ENCODE peak calls at places on chromosomes 16 and 17, in four cellular contexts. F, O, X and Q are unnamed samples.

GRCh38 chr17:37489197-37490001 is at the start of gene DUSP14:
- DNase-seq in F (peak; percentile 66), O (peak; percentile 82), X (peak; percentile 87), Q (peak; percentile 83)

GRCh38 chr16:2591476-2592240 is 53.8 kb downstream of the PDPK1 start:
- DNase-seq in F (no peak), O (no peak), X (no peak), Q (peak; percentile 38)

GRCh38 chr16:54446639-54447038 is 160.1 kb upstream of the IRX3 start:
- DNase-seq in F (peak; percentile 16), O (peak; percentile 61), X (peak; percentile 40), Q (peak; percentile 86)

GRCh38 chr16:86512860-86513470 is 2.6 kb downstream of the FOXF1 start:
- DNase-seq in F (no peak), O (no peak), X (no peak), Q (no peak)

GRCh38 chr16:81585785-81586184 is 141.2 kb downstream of the CMIP start:
- DNase-seq in F (no peak), O (no peak), X (no peak), Q (no peak)

GRCh38 chr16:82653550-82654511 is 27.1 kb downstream of the CDH13 start:
- DNase-seq in F (no peak), O (no peak), X (no peak), Q (no peak)

GRCh38 chr17:52148969-52149351 is 9.6 kb downstream of the CA10 start:
- DNase-seq in F (no peak), O (no peak), X (no peak), Q (no peak)

GRCh38 chr17:39952665-39953470 is 9.9 kb upstream of the GSDMA start:
- DNase-seq in F (peak; percentile 86), O (peak; percentile 99), X (peak; percentile 98), Q (peak; percentile 99)

GRCh38 chr17:59764292-59764741 is 56.9 kb downstream of the VMP1 start:
- DNase-seq in F (no peak), O (no peak), X (no peak), Q (no peak)

GRCh38 chr16:19844945-19845641 is 39.6 kb downstream of the GPRC5B start:
- DNase-seq in F (no peak), O (no peak), X (no peak), Q (no peak)

GRCh38 chr16:31052131-31052530 is 18.8 kb downstream of the STX4 start:
- DNase-seq in F (peak; percentile 41), O (no peak), X (no peak), Q (no peak)

GRCh38 chr16:50670476-50670875 is 10.6 kb downstream of the SNX20 start:
- DNase-seq in F (no peak), O (no peak), X (no peak), Q (no peak)

GRCh38 chr17:79085921-79086551 is 11.4 kb downstream of the ENGASE start:
- DNase-seq in F (no peak), O (no peak), X (no peak), Q (peak; percentile 63)

GRCh38 chr17:43021739-43022512 is at the start of gene VAT1:
- DNase-seq in F (peak; percentile 76), O (peak; percentile 86), X (peak; percentile 88), Q (peak; percentile 94)

GRCh38 chr17:7220593-7221280 is 999 bp downstream of the ACADVL start:
- DNase-seq in F (no peak), O (no peak), X (peak; percentile 64), Q (peak; percentile 76)

GRCh38 chr17:7221281-7222092 is 1.7 kb downstream of the ACADVL start:
- DNase-seq in F (no peak), O (no peak), X (peak; percentile 17), Q (peak; percentile 8)

GRCh38 chr17:7223375-7223774 is 3.6 kb downstream of the ACADVL start:
- DNase-seq in F (no peak), O (no peak), X (no peak), Q (no peak)

GRCh38 chr17:7222972-7223292 is 3.2 kb downstream of the ACADVL start:
- DNase-seq in F (no peak), O (no peak), X (no peak), Q (no peak)

DNA sequence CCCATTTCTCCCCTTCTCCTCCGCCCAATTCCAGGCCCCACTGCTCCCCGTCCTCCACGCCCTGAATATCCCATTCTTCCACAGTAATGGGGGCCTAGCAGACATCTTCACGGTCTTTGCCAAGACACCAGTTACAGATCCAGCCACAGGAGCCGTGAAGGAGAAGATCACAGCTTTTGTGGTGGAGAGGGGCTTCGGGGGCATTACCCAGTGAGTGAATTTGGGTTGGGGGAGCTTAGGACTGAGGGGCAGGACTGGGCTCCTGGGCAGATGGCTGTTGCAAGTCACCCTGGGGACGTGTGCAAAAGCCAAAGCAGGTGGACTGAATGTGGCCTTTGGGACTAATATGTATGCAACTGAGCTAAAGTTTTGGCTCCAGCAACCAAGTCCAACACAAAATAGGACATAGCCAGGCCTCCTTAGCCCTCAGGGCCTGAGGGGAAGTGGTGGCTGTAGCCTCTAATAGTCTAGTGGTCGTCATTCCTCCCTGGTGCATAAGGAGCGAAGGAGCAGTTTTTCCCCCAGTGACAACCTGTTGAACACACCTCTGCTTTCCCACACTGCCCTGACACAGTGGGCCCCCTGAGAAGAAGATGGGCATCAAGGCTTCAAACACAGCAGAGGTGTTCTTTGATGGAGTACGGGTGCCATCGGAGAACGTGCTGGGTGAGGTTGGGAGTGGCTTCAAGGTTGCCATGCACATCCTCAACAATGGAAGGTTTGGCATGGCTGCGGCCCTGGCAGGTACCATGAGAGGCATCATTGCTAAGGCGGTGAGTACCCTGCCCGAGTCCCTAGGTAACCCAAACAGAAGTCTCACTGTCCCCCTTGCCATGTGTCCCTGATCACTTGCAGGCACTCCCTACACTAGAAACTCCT is 2.6 kb downstream of the ACADVL start:
- DNase-seq in F (no peak), O (no peak), X (no peak), Q (no peak)
- H3K27ac ChIP-seq in F (no peak overlapping the region), O (peak overlapping the region; percentile 98), X (no peak overlapping the region), Q (no peak overlapping the region)

GRCh38 chr16:24737916-24738594 is 8.6 kb downstream of the TNRC6A start:
- DNase-seq in F (no peak), O (no peak), X (no peak), Q (no peak)
- H3K27ac ChIP-seq in F (no peak overlapping the region), O (peak overlapping the region; percentile 67), X (peak overlapping the region; percentile 36), Q (peak overlapping the region; percentile 45)

GRCh38 chr16:23140082-23140481 is 9.2 kb downstream of the USP31 start:
- DNase-seq in F (no peak), O (no peak), X (no peak), Q (no peak)

GRCh38 chr16:23143391-23143790 is 5.9 kb downstream of the USP31 start:
- DNase-seq in F (no peak), O (no peak), X (no peak), Q (no peak)

GRCh38 chr16:23141500-23141899 is 7.8 kb downstream of the USP31 start:
- DNase-seq in F (no peak), O (no peak), X (no peak), Q (no peak)

GRCh38 chr16:23141959-23142740 is 7.1 kb downstream of the USP31 start:
- DNase-seq in F (no peak), O (no peak), X (no peak), Q (peak; percentile 64)

GRCh38 chr16:23141033-23141432 is 8.2 kb downstream of the USP31 start:
- DNase-seq in F (no peak), O (no peak), X (no peak), Q (no peak)
- H3K27ac ChIP-seq in F (no peak overlapping the region), O (peak overlapping the region; percentile 97), X (peak overlapping the region; percentile 72), Q (peak overlapping the region; percentile 55)

GRCh38 chr17:82496529-82497434 is 22.8 kb upstream of the FOXK2 start:
- DNase-seq in F (peak; percentile 98), O (peak; percentile 98), X (peak; percentile 97), Q (peak; percentile 98)
- H3K27ac ChIP-seq in F (peak overlapping the region; percentile 74), O (peak overlapping the region; percentile 86), X (peak overlapping the region; percentile 88), Q (peak overlapping the region; percentile 50)

GRCh38 chr16:88017551-88018101 is 66.4 kb downstream of the BANP start:
- DNase-seq in F (no peak), O (no peak), X (no peak), Q (no peak)
- H3K27ac ChIP-seq in F (no peak overlapping the region), O (no peak overlapping the region), X (no peak overlapping the region), Q (no peak overlapping the region)